ENCODE peak calls at places on chromosomes 6 and 20, in six cellular contexts. One of them, this sample, is unnamed.
A peak's percentile ranks its signal among the peaks of the same experiment; 100 is the strongest.

GRCh38 chr6:95511404-95511803 is 65.9 kb upstream of the MANEA start:
- DNase-seq in PC-3: no peak
- DNase-seq in lower leg skin: no peak
- DNase-seq in tibial nerve: no peak
- DNase-seq in AG09309: no peak
- DNase-seq in cardiac fibroblast: no peak
- DNase-seq in this sample: no peak

GRCh38 chr6:159079367-159079766 is 34.6 kb upstream of the TAGAP start:
- DNase-seq in PC-3: no peak
- DNase-seq in lower leg skin: no peak
- DNase-seq in tibial nerve: no peak
- DNase-seq in AG09309: no peak
- DNase-seq in cardiac fibroblast: no peak
- DNase-seq in this sample: no peak

GRCh38 chr6:128494440-128494839 is 26.0 kb downstream of the PTPRK start:
- DNase-seq in PC-3: no peak
- DNase-seq in lower leg skin: no peak
- DNase-seq in tibial nerve: no peak
- DNase-seq in AG09309: no peak
- DNase-seq in cardiac fibroblast: peak; percentile 42
- DNase-seq in this sample: peak; percentile 40

GRCh38 chr6:106886444-106886843 is 88.1 kb downstream of the CD24 start:
- DNase-seq in PC-3: no peak
- DNase-seq in lower leg skin: no peak
- DNase-seq in tibial nerve: no peak
- DNase-seq in AG09309: no peak
- DNase-seq in cardiac fibroblast: no peak
- DNase-seq in this sample: no peak

GRCh38 chr6:33828452-33828763 is 24.6 kb upstream of the MLN start:
- DNase-seq in PC-3: no peak
- DNase-seq in lower leg skin: no peak
- DNase-seq in tibial nerve: no peak
- DNase-seq in AG09309: no peak
- DNase-seq in cardiac fibroblast: no peak
- DNase-seq in this sample: no peak

GRCh38 chr6:116012471-116012949 is 48.2 kb downstream of the FRK start:
- DNase-seq in PC-3: peak; percentile 23
- DNase-seq in lower leg skin: no peak
- DNase-seq in tibial nerve: no peak
- DNase-seq in AG09309: no peak
- DNase-seq in cardiac fibroblast: peak; percentile 58
- DNase-seq in this sample: no peak

GRCh38 chr6:43725643-43726580 is 38.3 kb upstream of the MRPS18A start:
- DNase-seq in PC-3: no peak
- DNase-seq in lower leg skin: no peak
- DNase-seq in tibial nerve: no peak
- DNase-seq in AG09309: no peak
- DNase-seq in cardiac fibroblast: no peak
- DNase-seq in this sample: no peak

GRCh38 chr6:145502417-145502816 is 232.9 kb downstream of the EPM2A start:
- DNase-seq in PC-3: peak; percentile 11
- DNase-seq in lower leg skin: no peak
- DNase-seq in tibial nerve: no peak
- DNase-seq in AG09309: no peak
- DNase-seq in cardiac fibroblast: peak; percentile 4
- DNase-seq in this sample: peak; percentile 76

GRCh38 chr6:2791124-2792050 is 26.2 kb downstream of the WRNIP1 start:
- DNase-seq in PC-3: peak; percentile 93
- DNase-seq in lower leg skin: peak; percentile 56
- DNase-seq in tibial nerve: peak; percentile 73
- DNase-seq in AG09309: peak; percentile 70
- DNase-seq in cardiac fibroblast: peak; percentile 87
- DNase-seq in this sample: peak; percentile 83

GRCh38 chr20:58109918-58110635 is 118.4 kb downstream of the ANKRD60 start:
- DNase-seq in PC-3: no peak
- DNase-seq in lower leg skin: peak; percentile 22
- DNase-seq in tibial nerve: no peak
- DNase-seq in AG09309: no peak
- DNase-seq in cardiac fibroblast: no peak
- DNase-seq in this sample: no peak

GRCh38 chr6:3135668-3136297 is 17.3 kb downstream of the BPHL start:
- DNase-seq in PC-3: no peak
- DNase-seq in lower leg skin: no peak
- DNase-seq in tibial nerve: no peak
- DNase-seq in AG09309: no peak
- DNase-seq in cardiac fibroblast: no peak
- DNase-seq in this sample: no peak

GRCh38 chr6:5684320-5684719 is 322.4 kb downstream of the NRN1 start:
- DNase-seq in PC-3: peak; percentile 53
- DNase-seq in lower leg skin: no peak
- DNase-seq in tibial nerve: no peak
- DNase-seq in AG09309: no peak
- DNase-seq in cardiac fibroblast: no peak
- DNase-seq in this sample: peak; percentile 21

GRCh38 chr6:18395851-18396187 is 8.7 kb downstream of the RNF144B start:
- DNase-seq in PC-3: peak; percentile 28
- DNase-seq in lower leg skin: no peak
- DNase-seq in tibial nerve: no peak
- DNase-seq in AG09309: no peak
- DNase-seq in cardiac fibroblast: no peak
- DNase-seq in this sample: no peak

GRCh38 chr6:7568021-7568420 is 22.0 kb upstream of the SNRNP48 start:
- DNase-seq in PC-3: no peak
- DNase-seq in lower leg skin: no peak
- DNase-seq in tibial nerve: no peak
- DNase-seq in AG09309: peak; percentile 87
- DNase-seq in cardiac fibroblast: peak; percentile 84
- DNase-seq in this sample: no peak

GRCh38 chr20:7770046-7770445 is 170.2 kb downstream of the HAO1 start:
- DNase-seq in PC-3: no peak
- DNase-seq in lower leg skin: no peak
- DNase-seq in tibial nerve: no peak
- DNase-seq in AG09309: no peak
- DNase-seq in cardiac fibroblast: no peak
- DNase-seq in this sample: no peak

GRCh38 chr6:11614534-11615213 is 77.1 kb downstream of the TMEM170B start:
- DNase-seq in PC-3: no peak
- DNase-seq in lower leg skin: no peak
- DNase-seq in tibial nerve: no peak
- DNase-seq in AG09309: no peak
- DNase-seq in cardiac fibroblast: no peak
- DNase-seq in this sample: no peak

GRCh38 chr6:44054635-44055559 is 72.4 kb downstream of the MRPL14 start:
- DNase-seq in PC-3: no peak
- DNase-seq in lower leg skin: no peak
- DNase-seq in tibial nerve: no peak
- DNase-seq in AG09309: peak; percentile 71
- DNase-seq in cardiac fibroblast: no peak
- DNase-seq in this sample: peak; percentile 86

GRCh38 chr20:35120012-35120701 is 27.0 kb downstream of the EDEM2 start:
- DNase-seq in PC-3: no peak
- DNase-seq in lower leg skin: no peak
- DNase-seq in tibial nerve: no peak
- DNase-seq in AG09309: peak; percentile 16
- DNase-seq in cardiac fibroblast: peak; percentile 95
- DNase-seq in this sample: no peak

GRCh38 chr6:5205877-5206840 is 54.6 kb downstream of the LYRM4 start:
- DNase-seq in PC-3: peak; percentile 52
- DNase-seq in lower leg skin: no peak
- DNase-seq in tibial nerve: peak; percentile 68
- DNase-seq in AG09309: peak; percentile 35
- DNase-seq in cardiac fibroblast: peak; percentile 82
- DNase-seq in this sample: peak; percentile 60

GRCh38 chr6:169172435-169172834 is 81.2 kb downstream of the THBS2 start:
- DNase-seq in PC-3: peak; percentile 59
- DNase-seq in lower leg skin: no peak
- DNase-seq in tibial nerve: peak; percentile 69
- DNase-seq in AG09309: peak; percentile 94
- DNase-seq in cardiac fibroblast: peak; percentile 90
- DNase-seq in this sample: peak; percentile 82

GRCh38 chr6:111813247-111814162 is 59.7 kb downstream of the FYN start:
- DNase-seq in PC-3: peak; percentile 77
- DNase-seq in lower leg skin: no peak
- DNase-seq in tibial nerve: no peak
- DNase-seq in AG09309: peak; percentile 75
- DNase-seq in cardiac fibroblast: peak; percentile 17
- DNase-seq in this sample: no peak

GRCh38 chr20:50569864-50570836 is 60.0 kb downstream of the PTPN1 start:
- DNase-seq in PC-3: peak; percentile 40
- DNase-seq in lower leg skin: no peak
- DNase-seq in tibial nerve: no peak
- DNase-seq in AG09309: no peak
- DNase-seq in cardiac fibroblast: peak; percentile 58
- DNase-seq in this sample: peak; percentile 42

GRCh38 chr20:45752747-45753146 is 30.6 kb downstream of the SPINT4 start:
- DNase-seq in PC-3: no peak
- DNase-seq in lower leg skin: no peak
- DNase-seq in tibial nerve: no peak
- DNase-seq in AG09309: peak; percentile 8
- DNase-seq in cardiac fibroblast: no peak
- DNase-seq in this sample: no peak

GRCh38 chr20:36467076-36467999 is 74.0 kb upstream of the MYL9 start:
- DNase-seq in PC-3: peak; percentile 56
- DNase-seq in lower leg skin: peak; percentile 56
- DNase-seq in tibial nerve: no peak
- DNase-seq in AG09309: no peak
- DNase-seq in cardiac fibroblast: peak; percentile 32
- DNase-seq in this sample: peak; percentile 55

GRCh38 chr6:30447237-30447636 is 42.1 kb upstream of the HLA-E start:
- DNase-seq in PC-3: peak; percentile 67
- DNase-seq in lower leg skin: no peak
- DNase-seq in tibial nerve: no peak
- DNase-seq in AG09309: no peak
- DNase-seq in cardiac fibroblast: no peak
- DNase-seq in this sample: peak; percentile 23

GRCh38 chr6:166958926-166959861 is 2.8 kb upstream of the RNASET2 start:
- DNase-seq in PC-3: no peak
- DNase-seq in lower leg skin: peak; percentile 34
- DNase-seq in tibial nerve: peak; percentile 40
- DNase-seq in AG09309: no peak
- DNase-seq in cardiac fibroblast: no peak
- DNase-seq in this sample: no peak

GRCh38 chr20:25269833-25270170 is 21.9 kb downstream of the PYGB start:
- DNase-seq in PC-3: no peak
- DNase-seq in lower leg skin: no peak
- DNase-seq in tibial nerve: no peak
- DNase-seq in AG09309: no peak
- DNase-seq in cardiac fibroblast: no peak
- DNase-seq in this sample: no peak

GRCh38 chr20:5807431-5807830 is 57.2 kb downstream of the SHLD1 start:
- DNase-seq in PC-3: no peak
- DNase-seq in lower leg skin: no peak
- DNase-seq in tibial nerve: no peak
- DNase-seq in AG09309: no peak
- DNase-seq in cardiac fibroblast: no peak
- DNase-seq in this sample: no peak

GRCh38 chr20:5809495-5809894 is 59.3 kb downstream of the SHLD1 start:
- DNase-seq in PC-3: peak; percentile 12
- DNase-seq in lower leg skin: no peak
- DNase-seq in tibial nerve: no peak
- DNase-seq in AG09309: no peak
- DNase-seq in cardiac fibroblast: no peak
- DNase-seq in this sample: no peak

GRCh38 chr20:5811746-5812145 is 61.5 kb downstream of the SHLD1 start:
- DNase-seq in PC-3: no peak
- DNase-seq in lower leg skin: no peak
- DNase-seq in tibial nerve: no peak
- DNase-seq in AG09309: no peak
- DNase-seq in cardiac fibroblast: no peak
- DNase-seq in this sample: no peak

GRCh38 chr20:5808901-5809300 is 58.7 kb downstream of the SHLD1 start:
- DNase-seq in PC-3: no peak
- DNase-seq in lower leg skin: no peak
- DNase-seq in tibial nerve: no peak
- DNase-seq in AG09309: no peak
- DNase-seq in cardiac fibroblast: no peak
- DNase-seq in this sample: no peak

GRCh38 chr20:5806457-5807263 is 56.5 kb downstream of the SHLD1 start:
- DNase-seq in PC-3: peak; percentile 22
- DNase-seq in lower leg skin: no peak
- DNase-seq in tibial nerve: no peak
- DNase-seq in AG09309: no peak
- DNase-seq in cardiac fibroblast: no peak
- DNase-seq in this sample: no peak
- TF ChIP-seq CTCF in PC-3: peak; percentile 64
- TF ChIP-seq CTCF in lower leg skin: no peak
- TF ChIP-seq CTCF in tibial nerve: no peak
- TF ChIP-seq CTCF in AG09309: peak; percentile 21
- TF ChIP-seq CTCF in cardiac fibroblast: peak; percentile 32
- TF ChIP-seq CTCF in this sample: peak; percentile 27

GRCh38 chr20:38043512-38044300 is 10.2 kb downstream of the RPRD1B start:
- DNase-seq in PC-3: peak; percentile 97
- DNase-seq in lower leg skin: no peak
- DNase-seq in tibial nerve: no peak
- DNase-seq in AG09309: peak; percentile 62
- DNase-seq in cardiac fibroblast: peak; percentile 53
- DNase-seq in this sample: peak; percentile 85
- TF ChIP-seq CTCF in PC-3: peak; percentile 33
- TF ChIP-seq CTCF in lower leg skin: no peak
- TF ChIP-seq CTCF in tibial nerve: no peak
- TF ChIP-seq CTCF in AG09309: peak; percentile 34
- TF ChIP-seq CTCF in cardiac fibroblast: peak; percentile 54
- TF ChIP-seq CTCF in this sample: no peak

GRCh38 chr6:101069191-101069795 is 188.2 kb upstream of the ASCC3 start:
- DNase-seq in PC-3: peak; percentile 78
- DNase-seq in lower leg skin: no peak
- DNase-seq in tibial nerve: no peak
- DNase-seq in AG09309: no peak
- DNase-seq in cardiac fibroblast: peak; percentile 52
- DNase-seq in this sample: peak; percentile 27
- TF ChIP-seq CTCF in PC-3: peak; percentile 43
- TF ChIP-seq CTCF in lower leg skin: no peak
- TF ChIP-seq CTCF in tibial nerve: no peak
- TF ChIP-seq CTCF in AG09309: no peak
- TF ChIP-seq CTCF in cardiac fibroblast: peak; percentile 14
- TF ChIP-seq CTCF in this sample: no peak

GRCh38 chr20:23318347-23318746 is 32.2 kb upstream of the NXT1 start:
- DNase-seq in PC-3: no peak
- DNase-seq in lower leg skin: no peak
- DNase-seq in tibial nerve: no peak
- DNase-seq in AG09309: no peak
- DNase-seq in cardiac fibroblast: no peak
- DNase-seq in this sample: no peak

GRCh38 chr20:23316626-23317025 is 34.0 kb upstream of the NXT1 start:
- DNase-seq in PC-3: no peak
- DNase-seq in lower leg skin: no peak
- DNase-seq in tibial nerve: no peak
- DNase-seq in AG09309: no peak
- DNase-seq in cardiac fibroblast: no peak
- DNase-seq in this sample: no peak

GRCh38 chr20:23325107-23325506 is 25.5 kb upstream of the NXT1 start:
- DNase-seq in PC-3: no peak
- DNase-seq in lower leg skin: no peak
- DNase-seq in tibial nerve: no peak
- DNase-seq in AG09309: no peak
- DNase-seq in cardiac fibroblast: no peak
- DNase-seq in this sample: no peak

GRCh38 chr20:23317081-23317480 is 33.5 kb upstream of the NXT1 start:
- DNase-seq in PC-3: no peak
- DNase-seq in lower leg skin: no peak
- DNase-seq in tibial nerve: no peak
- DNase-seq in AG09309: no peak
- DNase-seq in cardiac fibroblast: no peak
- DNase-seq in this sample: no peak

GRCh38 chr20:23320317-23320716 is 30.3 kb upstream of the NXT1 start:
- DNase-seq in PC-3: peak; percentile 64
- DNase-seq in lower leg skin: no peak
- DNase-seq in tibial nerve: no peak
- DNase-seq in AG09309: no peak
- DNase-seq in cardiac fibroblast: peak; percentile 37
- DNase-seq in this sample: peak; percentile 36
- TF ChIP-seq CTCF in PC-3: peak; percentile 73
- TF ChIP-seq CTCF in lower leg skin: no peak
- TF ChIP-seq CTCF in tibial nerve: peak; percentile 19
- TF ChIP-seq CTCF in AG09309: peak; percentile 62
- TF ChIP-seq CTCF in cardiac fibroblast: peak; percentile 55
- TF ChIP-seq CTCF in this sample: no peak

This sample was measured in MCF 10A.